ENCODE peak calls at places on chromosome 18, in eight cellular contexts. U, B, R, T, Y, X, K and F are unnamed samples.

GRCh38 chr18:74861154-74861553 is 263.5 kb downstream of the ZNF407 start:
- DNase-seq in U (no peak), B (no peak), R (no peak), T (no peak), Y (no peak), X (no peak), K (no peak), F (no peak)

GRCh38 chr18:63306819-63307554 is 12.6 kb downstream of the BCL2 start:
- DNase-seq in U (no peak), B (no peak), R (no peak), T (no peak), Y (no peak), X (no peak), K (no peak), F (no peak)

GRCh38 chr18:62073882-62074281 is 113.0 kb downstream of the PIGN start:
- DNase-seq in U (no peak), B (no peak), R (no peak), T (no peak), Y (no peak), X (no peak), K (no peak), F (no peak)

GRCh38 chr18:34370704-34371405 is 146.1 kb upstream of the NOL4 start:
- DNase-seq in U (no peak), B (no peak), R (no peak), T (no peak), Y (no peak), X (no peak), K (no peak), F (no peak)

GRCh38 chr18:59631583-59632181 is 65.5 kb downstream of the CCBE1 start:
- DNase-seq in U (peak), B (no peak), R (no peak), T (no peak), Y (peak), X (no peak), K (peak), F (no peak)

GRCh38 chr18:2513616-2514015 is 57.7 kb downstream of the METTL4 start:
- DNase-seq in U (no peak), B (no peak), R (no peak), T (no peak), Y (no peak), X (no peak), K (no peak), F (no peak)

GRCh38 chr18:9321017-9321452 is 13.5 kb upstream of the TWSG1 start:
- DNase-seq in U (no peak), B (no peak), R (no peak), T (no peak), Y (no peak), X (no peak), K (no peak), F (no peak)

GRCh38 chr18:74288041-74288440 is 3.7 kb downstream of the CYB5A start:
- DNase-seq in U (no peak), B (no peak), R (no peak), T (no peak), Y (no peak), X (no peak), K (no peak), F (no peak)

GRCh38 chr18:59994357-59994756 is 94.6 kb downstream of the PMAIP1 start:
- DNase-seq in U (no peak), B (no peak), R (no peak), T (no peak), Y (peak), X (peak), K (no peak), F (no peak)

GRCh38 chr18:48656176-48656575 is 117.3 kb downstream of the CTIF start:
- DNase-seq in U (no peak), B (no peak), R (no peak), T (no peak), Y (no peak), X (no peak), K (no peak), F (no peak)

GRCh38 chr18:11728247-11728646 is 39.2 kb downstream of the GNAL start:
- DNase-seq in U (no peak), B (no peak), R (no peak), T (no peak), Y (peak), X (no peak), K (peak), F (no peak)

GRCh38 chr18:47909484-47909883 is 21.0 kb downstream of the SMAD2 start:
- DNase-seq in U (no peak), B (no peak), R (no peak), T (peak), Y (no peak), X (no peak), K (no peak), F (no peak)

GRCh38 chr18:52341617-52342381 is 1.8 kb downstream of the DCC start:
- DNase-seq in U (peak), B (no peak), R (no peak), T (no peak), Y (peak), X (no peak), K (no peak), F (no peak)